ENCODE peak calls at places on chromosomes 1 and 21, in nine cellular contexts. Q is right lobe of liver; L is mesenteric fat pad; G is T-cell; X is NCI-H1694; V is RWPE1; I is HFFc6; S is caudate nucleus; J is stimulated activated CD4-positive, alpha-beta T cell treated with anti-CD3 and anti-CD28 coated beads, Interleukin-4, amount 100 ng/mL, for 48 hours. C is an unnamed sample.

GRCh38 chr1:227472772-227473171 is 90.6 kb upstream of the ZNF678 start:
- DNase-seq in Q (no peak), L (no peak), J (no peak), I (no peak), S (no peak), X (no peak), V (no peak), G (no peak), C (no peak)

GRCh38 chr1:203229471-203230178 is at the start of gene CHIT1:
- DNase-seq in Q (no peak), I (no peak), L (no peak), S (no peak), V (no peak), G (no peak), J (no peak), X (no peak), C (no peak)

GRCh38 chr1:235721982-235722381 is 72.4 kb upstream of the GNG4 start:
- DNase-seq in L (no peak), V (no peak), I (no peak), S (no peak), X (no peak), J (no peak), Q (no peak), G (no peak), C (no peak)

GRCh38 chr1:79895573-79895972 is 889.0 kb upstream of the ADGRL4 start:
- DNase-seq in L (no peak), S (no peak), X (no peak), I (no peak), Q (no peak), G (no peak), J (no peak), V (no peak), C (no peak)

GRCh38 chr1:1398677-1399186 is 403 bp downstream of the CCNL2 start:
- DNase-seq in V (no peak), S (no peak), L (no peak), G (no peak), I (no peak), J (no peak), X (no peak), Q (no peak), C (no peak)

GRCh38 chr1:204725821-204726448 is 40.4 kb upstream of the LRRN2 start:
- DNase-seq in Q (no peak), I (no peak), V (peak; percentile 73), S (no peak), J (no peak), G (no peak), L (no peak), X (no peak), C (no peak)

GRCh38 chr1:10020668-10021067 is 12.1 kb upstream of the UBE4B start:
- DNase-seq in L (no peak), I (peak; percentile 16), G (no peak), J (no peak), S (no peak), X (no peak), V (no peak), Q (no peak), C (no peak)

GRCh38 chr1:184418955-184419733 is 32.3 kb downstream of the C1orf21 start:
- DNase-seq in I (peak; percentile 17), S (no peak), L (no peak), J (no peak), V (no peak), G (no peak), Q (no peak), X (no peak), C (no peak)

GRCh38 chr1:26582836-26583460 is 53.4 kb downstream of the RPS6KA1 start:
- DNase-seq in G (no peak), L (no peak), S (no peak), I (peak; percentile 41), Q (no peak), X (no peak), J (peak; percentile 86), V (no peak), C (peak; percentile 71)

GRCh38 chr1:225114354-225114995 is 185.0 kb downstream of the DNAH14 start:
- DNase-seq in G (no peak), J (no peak), X (no peak), V (no peak), L (no peak), I (no peak), S (no peak), Q (no peak), C (no peak)

GRCh38 chr1:29524285-29525065 is 288.2 kb downstream of the PTPRU start:
- DNase-seq in V (no peak), X (no peak), S (no peak), L (peak; percentile 83), I (no peak), J (no peak), Q (no peak), G (no peak), C (no peak)

GRCh38 chr21:43975469-43976098 is 36.5 kb upstream of the TRAPPC10 start:
- DNase-seq in Q (peak; percentile 78), I (peak; percentile 40), J (peak; percentile 76), G (peak; percentile 73), V (peak; percentile 64), X (peak; percentile 71), S (peak; percentile 75), L (no peak), C (peak; percentile 72)

GRCh38 chr1:174114788-174115448 is 44.4 kb upstream of the RABGAP1L start:
- DNase-seq in L (no peak), J (peak; percentile 11), X (peak; percentile 45), S (no peak), Q (no peak), I (peak; percentile 55), G (no peak), V (peak; percentile 44), C (no peak)

GRCh38 chr1:39422604-39423003 is 68.8 kb upstream of the BMP8A start:
- DNase-seq in L (no peak), S (no peak), V (no peak), I (no peak), G (no peak), Q (no peak), J (no peak), X (no peak), C (no peak)

GRCh38 chr21:42685954-42686500 is 32.6 kb downstream of the PDE9A start:
- DNase-seq in J (no peak), X (no peak), S (no peak), V (no peak), I (no peak), Q (peak; percentile 42), G (no peak), L (no peak), C (no peak)

GRCh38 chr1:81617308-81618027 is 183.3 kb upstream of the ADGRL2 start:
- DNase-seq in I (no peak), X (no peak), V (no peak), L (no peak), J (no peak), G (no peak), Q (no peak), S (no peak), C (no peak)

GRCh38 chr1:79959635-79960034 is 953.1 kb upstream of the ADGRL4 start:
- DNase-seq in X (no peak), G (no peak), S (no peak), V (no peak), I (no peak), Q (no peak), J (no peak), L (no peak), C (no peak)

GRCh38 chr1:201538618-201539551 is at the start of gene NAV1:
- DNase-seq in S (peak; percentile 61), Q (no peak), L (peak; percentile 93), V (peak; percentile 70), I (peak; percentile 90), J (no peak), G (no peak), X (no peak), C (no peak)

GRCh38 chr1:228146761-228147693 is 2.7 kb upstream of the GJC2 start:
- DNase-seq in V (no peak), J (no peak), S (no peak), Q (no peak), I (no peak), G (no peak), X (no peak), L (peak; percentile 88), C (no peak)

GRCh38 chr1:204579681-204580080 is 63.5 kb downstream of the MDM4 start:
- DNase-seq in V (no peak), G (no peak), J (no peak), Q (no peak), I (no peak), X (no peak), L (no peak), S (no peak), C (no peak)

GRCh38 chr1:155860939-155861496 is 1.7 kb downstream of the SYT11 start:
- DNase-seq in S (no peak), X (peak; percentile 48), L (no peak), I (no peak), J (no peak), V (no peak), Q (no peak), G (no peak), C (no peak)

GRCh38 chr1:20717452-20718342 is at the start of gene KIF17:
- DNase-seq in Q (peak; percentile 89), V (peak; percentile 75), G (peak; percentile 64), X (no peak), I (peak; percentile 63), L (no peak), S (peak; percentile 38), J (peak; percentile 33), C (peak; percentile 48)

GRCh38 chr21:29130234-29130993 is at the start of gene MAP3K7CL:
- DNase-seq in I (peak; percentile 100), V (peak; percentile 30), S (no peak), J (no peak), G (no peak), X (no peak), L (no peak), Q (no peak), C (no peak)

GRCh38 chr1:62142550-62142949 is 52.1 kb upstream of the L1TD1 start:
- DNase-seq in J (no peak), G (no peak), I (peak; percentile 16), X (no peak), S (no peak), Q (no peak), L (no peak), V (no peak), C (no peak)

GRCh38 chr1:81327743-81328142 is 473.0 kb upstream of the ADGRL2 start:
- DNase-seq in G (no peak), L (no peak), J (no peak), Q (no peak), S (no peak), X (no peak), I (no peak), V (no peak), C (no peak)

GRCh38 chr1:215677112-215677511 is 110.0 kb downstream of the KCTD3 start:
- DNase-seq in I (no peak), S (no peak), G (no peak), L (no peak), J (no peak), Q (no peak), V (no peak), X (no peak), C (no peak)

GRCh38 chr1:159005676-159006075 is 4.0 kb upstream of the IFI16 start:
- DNase-seq in J (no peak), X (no peak), Q (no peak), V (no peak), L (no peak), I (no peak), S (no peak), G (no peak), C (no peak)

GRCh38 chr1:78491311-78492071 is 717 bp downstream of the PTGFR start:
- DNase-seq in L (no peak), Q (no peak), J (no peak), G (no peak), S (no peak), X (no peak), I (peak; percentile 79), V (peak; percentile 26), C (no peak)

GRCh38 chr1:216929870-216930582 is 206.8 kb upstream of the ESRRG start:
- DNase-seq in X (no peak), S (no peak), L (no peak), G (no peak), V (peak; percentile 48), J (no peak), Q (no peak), I (no peak), C (no peak)

GRCh38 chr1:17856496-17857108 is 101.5 kb downstream of the ACTL8 start:
- DNase-seq in G (no peak), L (no peak), X (no peak), Q (no peak), V (no peak), J (no peak), I (no peak), S (no peak), C (no peak)

GRCh38 chr1:59013928-59014279 is 230.1 kb upstream of the JUN start:
- DNase-seq in X (no peak), S (no peak), G (no peak), V (no peak), L (no peak), J (no peak), Q (no peak), I (no peak), C (no peak)